ENCODE peak calls at places on chromosomes 11 and 22, in seven cellular contexts. A, T, J, V, K, Y and S are unnamed samples.

GRCh38 chr11:110173775-110174644 is 80.8 kb downstream of the ZC3H12C start:
- DNase-seq in A (peak), T (peak), J (peak), V (peak), K (peak), Y (peak), S (no peak)

GRCh38 chr11:60942207-60942606 is 9.8 kb downstream of the SLC15A3 start:
- DNase-seq in A (no peak), T (no peak), J (no peak), V (no peak), K (no peak), Y (no peak), S (no peak)

GRCh38 chr11:45102810-45103621 is 43.4 kb upstream of the PRDM11 start:
- DNase-seq in A (no peak), T (peak), J (peak), V (no peak), K (peak), Y (peak), S (peak)

GRCh38 chr11:7600205-7600775 is 73.0 kb downstream of the CYB5R2 start:
- DNase-seq in A (no peak), T (peak), J (peak), V (peak), K (peak), Y (no peak), S (no peak)

GRCh38 chr22:23249506-23250423 is 69.5 kb downstream of the BCR start:
- DNase-seq in A (no peak), T (no peak), J (peak), V (no peak), K (no peak), Y (peak), S (peak)

GRCh38 chr11:5605849-5606248 is 9.4 kb downstream of the TRIM6 start:
- DNase-seq in A (no peak), T (peak), J (peak), V (no peak), K (peak), Y (peak), S (no peak)

GRCh38 chr11:126359431-126360048 is 4.1 kb downstream of the ST3GAL4 start:
- DNase-seq in A (no peak), T (no peak), J (peak), V (no peak), K (peak), Y (no peak), S (peak)

GRCh38 chr22:37178350-37179125 is 9.5 kb downstream of the C1QTNF6 start:
- DNase-seq in A (peak), T (no peak), J (peak), V (peak), K (peak), Y (no peak), S (peak)

GRCh38 chr22:44577391-44578114 is 79.5 kb upstream of the RTL6 start:
- DNase-seq in A (peak), T (no peak), J (no peak), V (peak), K (no peak), Y (no peak), S (no peak)

GRCh38 chr11:127133061-127133460 is 132.5 kb upstream of the KIRREL3 start:
- DNase-seq in A (no peak), T (no peak), J (no peak), V (no peak), K (no peak), Y (no peak), S (no peak)

GRCh38 chr22:23098718-23099524 is 28.6 kb downstream of the GNAZ start:
- DNase-seq in A (peak), T (no peak), J (no peak), V (no peak), K (no peak), Y (no peak), S (no peak)

GRCh38 chr22:17774928-17775675 is 833 bp upstream of the BID start:
- DNase-seq in A (peak), T (no peak), J (peak), V (no peak), K (no peak), Y (no peak), S (peak)

GRCh38 chr22:49373801-49374226 is 453.9 kb downstream of the BRD1 start:
- DNase-seq in A (no peak), T (no peak), J (no peak), V (no peak), K (no peak), Y (no peak), S (peak)

GRCh38 chr11:80620867-80621266 is 1180.0 kb upstream of the TENM4 start:
- DNase-seq in A (no peak), T (no peak), J (no peak), V (no peak), K (no peak), Y (no peak), S (no peak)

GRCh38 chr11:46331653-46331984 is 15.6 kb upstream of the DGKZ start:
- DNase-seq in A (no peak), T (no peak), J (peak), V (no peak), K (no peak), Y (no peak), S (no peak)

GRCh38 chr11:46330887-46331652 is 16.2 kb upstream of the DGKZ start:
- DNase-seq in A (no peak), T (no peak), J (no peak), V (no peak), K (no peak), Y (no peak), S (no peak)

GRCh38 chr11:46332093-46332567 is 15.1 kb upstream of the DGKZ start:
- DNase-seq in A (no peak), T (no peak), J (peak), V (no peak), K (no peak), Y (no peak), S (no peak)

GRCh38 chr11:46332568-46333128 is 14.6 kb upstream of the DGKZ start:
- DNase-seq in A (no peak), T (no peak), J (no peak), V (peak), K (peak), Y (no peak), S (no peak)

GRCh38 chr11:46330154-46330886 is 16.9 kb upstream of the DGKZ start:
- DNase-seq in A (no peak), T (no peak), J (peak), V (no peak), K (no peak), Y (no peak), S (no peak)
- H3K4me3 ChIP-seq in A (no peak), T (no peak), J (no peak), V (no peak), K (no peak), Y (no peak), S (no peak)

DNA sequence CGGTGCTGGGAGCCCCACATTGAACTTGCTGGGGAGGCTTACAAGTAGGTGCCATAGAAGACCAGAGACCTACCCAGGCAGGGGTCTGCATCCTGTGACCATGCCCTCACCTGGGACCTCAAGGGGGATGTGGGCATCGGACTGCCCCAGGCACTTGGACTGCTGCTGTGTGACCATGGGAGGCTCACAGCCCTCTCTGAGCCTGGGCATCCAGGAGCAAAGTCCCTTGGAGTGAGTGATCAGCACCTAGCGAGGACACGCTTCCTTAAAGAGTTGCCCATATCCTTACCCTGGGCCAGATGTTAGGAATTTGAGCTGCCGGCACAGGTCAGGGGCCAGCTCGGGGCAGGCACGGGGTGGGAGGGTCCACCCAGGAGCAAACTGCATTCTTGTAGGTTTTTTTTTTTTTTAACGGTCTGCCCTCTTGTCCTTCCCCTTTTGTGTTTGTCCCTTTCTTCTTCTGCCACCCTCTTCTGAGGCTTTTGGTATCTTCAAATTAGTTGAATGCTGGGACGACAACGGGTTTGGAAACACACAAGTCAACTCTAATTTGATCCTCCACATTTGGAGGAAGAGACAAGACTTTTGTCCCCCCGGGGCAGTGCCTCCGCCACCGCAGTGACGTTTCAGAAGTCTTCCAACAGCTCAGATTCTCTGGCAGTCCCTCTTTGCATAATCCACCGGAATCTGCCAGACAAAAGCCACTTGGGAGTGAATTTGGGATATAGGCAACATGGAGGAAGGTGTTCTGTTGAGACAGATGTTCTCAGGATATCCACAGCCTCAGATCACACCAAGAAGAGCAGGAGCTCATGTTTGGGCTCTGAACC is 46.1 kb upstream of the LINC01488 start:
- DNase-seq in A (peak), T (no peak), J (peak), V (peak), K (no peak), Y (no peak), S (peak)
- H3K4me3 ChIP-seq in A (no peak), T (no peak), J (no peak), V (no peak), K (no peak), Y (no peak), S (no peak)

GRCh38 chr22:46575915-46576555 is 38.6 kb upstream of the CELSR1 start:
- DNase-seq in A (no peak), T (no peak), J (no peak), V (peak), K (no peak), Y (no peak), S (peak)

GRCh38 chr22:46578251-46578823 is 40.9 kb upstream of the CELSR1 start:
- DNase-seq in A (peak), T (no peak), J (peak), V (peak), K (no peak), Y (no peak), S (peak)

GRCh38 chr22:46577361-46578249 is 40.2 kb upstream of the CELSR1 start:
- DNase-seq in A (peak), T (no peak), J (peak), V (peak), K (peak), Y (no peak), S (peak)

GRCh38 chr22:46574993-46575914 is 37.8 kb upstream of the CELSR1 start:
- DNase-seq in A (peak), T (peak), J (peak), V (peak), K (no peak), Y (no peak), S (peak)

DNA sequence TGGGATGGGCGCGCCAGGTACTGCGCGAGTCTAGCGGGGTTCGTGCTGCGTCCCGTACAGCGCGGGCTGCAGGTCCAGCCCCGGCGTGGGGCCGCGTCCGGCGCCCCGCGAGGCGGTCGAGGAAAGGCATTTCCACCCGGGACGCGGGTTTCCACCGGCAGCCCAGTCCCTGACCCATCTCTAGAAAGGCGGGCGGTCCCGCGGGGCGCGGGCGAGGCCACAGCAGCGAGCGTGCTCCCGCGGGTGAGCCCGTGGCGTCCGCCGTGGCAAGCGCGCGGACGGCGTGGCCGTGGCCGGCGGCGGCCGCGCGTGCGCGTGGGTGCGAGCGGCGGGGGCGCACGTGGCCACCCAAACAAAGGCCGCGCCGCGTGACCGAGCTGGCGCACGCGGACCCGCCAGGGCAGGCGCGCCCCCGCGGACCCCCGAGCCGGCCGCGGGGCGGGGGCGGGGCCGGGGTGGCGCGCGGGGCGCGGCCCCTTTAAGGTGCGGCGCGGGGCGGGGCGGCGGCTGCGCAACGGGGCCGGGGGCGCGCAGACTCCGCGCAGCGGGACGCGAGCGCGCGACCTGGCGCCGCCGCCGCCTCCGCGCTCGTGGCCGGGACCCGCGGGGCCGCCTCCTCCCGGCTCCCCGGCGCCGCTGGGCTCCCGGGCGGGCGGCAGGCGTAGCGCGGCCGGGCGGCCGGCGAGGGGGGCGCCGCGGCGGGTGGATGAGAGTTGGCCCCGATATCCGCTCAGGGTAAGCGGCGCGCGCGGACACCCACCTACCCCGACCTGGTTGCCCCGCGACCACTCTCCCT is 39.3 kb upstream of the CELSR1 start:
- DNase-seq in A (peak), T (peak), J (peak), V (peak), K (peak), Y (peak), S (peak)
- H3K4me3 ChIP-seq in A (peak), T (peak), J (peak), V (peak), K (peak), Y (peak), S (peak)

DNA sequence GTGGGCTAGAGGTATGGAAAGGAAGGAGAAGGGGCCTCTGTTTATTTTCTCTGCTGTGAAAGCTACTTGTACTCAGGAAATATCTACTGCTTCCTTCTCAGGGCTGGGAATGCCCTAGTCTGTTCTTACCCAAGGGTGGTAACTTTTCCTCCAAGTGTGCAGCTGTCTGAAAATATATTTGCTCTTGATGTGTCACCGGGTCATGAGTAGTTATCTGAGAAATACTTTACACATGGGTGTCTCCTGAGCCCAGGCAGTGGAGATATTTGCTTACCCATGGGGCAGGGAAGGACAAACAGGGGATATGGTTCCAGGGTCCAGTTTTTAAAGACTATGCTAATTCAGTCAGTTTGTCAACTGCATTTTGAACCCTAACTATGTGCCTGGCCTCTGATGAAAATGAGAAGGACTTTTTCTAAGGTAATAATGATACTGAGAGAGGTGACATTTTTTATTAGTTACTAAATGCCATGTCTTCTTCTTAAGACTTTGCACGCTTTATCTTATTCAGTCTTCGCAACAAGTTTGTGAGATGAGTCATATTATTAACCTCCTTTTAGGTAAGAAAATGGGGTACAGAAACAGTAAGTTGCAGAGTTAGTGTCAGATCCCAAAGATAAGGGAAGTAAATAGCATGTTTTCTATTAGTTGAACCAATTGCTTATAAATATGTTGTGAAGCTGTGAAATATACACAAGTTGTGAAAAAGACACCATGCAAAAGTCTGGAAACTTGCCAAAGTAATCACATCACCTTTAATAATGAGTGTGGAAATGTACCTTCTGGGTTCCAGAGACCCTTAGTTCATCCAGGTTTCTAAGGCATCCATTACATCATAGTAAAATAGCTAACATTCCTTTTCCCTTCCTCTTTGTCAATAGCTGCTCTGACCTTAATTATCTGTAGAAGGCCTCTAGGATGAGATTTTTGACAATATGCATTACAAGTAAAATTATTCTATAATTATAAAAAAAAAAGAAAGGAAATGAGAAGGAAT is 22.8 kb downstream of the SYTL2 start:
- DNase-seq in A (no peak), T (peak), J (no peak), V (no peak), K (no peak), Y (no peak), S (no peak)
- H3K4me3 ChIP-seq in A (no peak), T (peak), J (no peak), V (no peak), K (no peak), Y (no peak), S (no peak)

DNA sequence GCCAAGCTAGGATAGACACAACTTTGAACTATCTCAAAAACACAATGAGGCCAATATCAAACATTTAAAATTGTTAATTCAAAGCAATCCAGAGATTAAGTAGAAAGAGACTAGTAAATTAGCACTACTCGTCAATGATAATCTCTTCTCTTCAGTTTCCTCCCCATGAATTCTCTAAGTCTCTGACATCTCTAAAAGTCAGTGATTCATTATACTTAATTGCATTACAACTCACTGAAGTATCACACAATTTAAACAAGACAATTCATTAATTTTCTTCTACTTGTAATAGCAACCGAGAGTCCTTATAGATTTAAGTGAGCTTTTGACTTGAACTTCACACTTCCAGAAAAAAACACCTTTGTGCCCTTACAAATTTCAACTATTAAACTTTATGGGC is 4.3 kb downstream of the DDX6 start:
- DNase-seq in A (no peak), T (no peak), J (no peak), V (no peak), K (no peak), Y (no peak), S (no peak)
- H3K4me3 ChIP-seq in A (no peak), T (peak), J (no peak), V (peak), K (no peak), Y (peak), S (peak)

DNA sequence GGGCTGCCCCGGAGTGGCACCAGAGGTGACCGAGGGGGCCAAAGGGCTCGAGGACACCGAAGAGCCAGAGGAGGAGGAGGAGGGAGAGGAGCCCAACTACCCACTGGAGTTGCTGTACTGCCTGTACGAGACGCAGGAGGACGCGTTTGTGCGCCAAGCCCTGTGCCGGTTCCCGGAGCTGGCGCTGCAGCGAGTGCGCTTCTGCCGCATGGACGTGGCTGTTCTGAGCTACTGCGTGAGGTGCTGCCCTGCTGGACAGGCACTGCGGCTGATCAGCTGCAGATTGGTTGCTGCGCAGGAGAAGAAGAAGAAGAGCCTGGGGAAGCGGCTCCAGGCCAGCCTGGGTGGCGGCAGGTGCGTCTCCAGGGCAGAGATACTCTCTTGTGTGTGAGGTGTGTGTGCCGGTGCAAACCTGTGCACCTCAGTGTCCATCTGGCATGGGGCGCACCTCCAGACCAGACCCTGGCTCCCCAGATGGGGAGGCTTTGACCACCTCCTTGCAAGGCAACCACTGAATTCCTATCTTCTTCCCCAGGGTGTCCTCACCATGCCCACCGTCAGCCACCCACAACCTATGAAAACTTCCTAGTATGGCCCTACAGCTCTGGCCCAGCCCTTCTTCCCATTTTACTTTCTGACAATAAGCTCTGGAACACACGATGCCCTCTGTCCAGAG is 3.4 kb downstream of the NLRP6 start:
- DNase-seq in A (peak), T (no peak), J (peak), V (no peak), K (no peak), Y (no peak), S (peak)
- H3K4me3 ChIP-seq in A (peak), T (no peak), J (no peak), V (peak), K (no peak), Y (no peak), S (peak)

GRCh38 chr11:27467181-27467913 is 5.2 kb downstream of the LGR4 start:
- DNase-seq in A (no peak), T (no peak), J (no peak), V (no peak), K (no peak), Y (no peak), S (no peak)

GRCh38 chr11:27465629-27466028 is 7.0 kb downstream of the LGR4 start:
- DNase-seq in A (no peak), T (no peak), J (no peak), V (no peak), K (no peak), Y (no peak), S (no peak)

GRCh38 chr11:27462543-27462942 is 10.0 kb downstream of the LGR4 start:
- DNase-seq in A (no peak), T (peak), J (no peak), V (no peak), K (no peak), Y (no peak), S (no peak)

GRCh38 chr11:27466363-27466762 is 6.2 kb downstream of the LGR4 start:
- DNase-seq in A (no peak), T (no peak), J (no peak), V (no peak), K (no peak), Y (no peak), S (no peak)

GRCh38 chr11:27464155-27464759 is 8.3 kb downstream of the LGR4 start:
- DNase-seq in A (no peak), T (peak), J (no peak), V (no peak), K (peak), Y (no peak), S (no peak)
- H3K4me3 ChIP-seq in A (no peak), T (peak), J (no peak), V (no peak), K (no peak), Y (no peak), S (peak)

DNA sequence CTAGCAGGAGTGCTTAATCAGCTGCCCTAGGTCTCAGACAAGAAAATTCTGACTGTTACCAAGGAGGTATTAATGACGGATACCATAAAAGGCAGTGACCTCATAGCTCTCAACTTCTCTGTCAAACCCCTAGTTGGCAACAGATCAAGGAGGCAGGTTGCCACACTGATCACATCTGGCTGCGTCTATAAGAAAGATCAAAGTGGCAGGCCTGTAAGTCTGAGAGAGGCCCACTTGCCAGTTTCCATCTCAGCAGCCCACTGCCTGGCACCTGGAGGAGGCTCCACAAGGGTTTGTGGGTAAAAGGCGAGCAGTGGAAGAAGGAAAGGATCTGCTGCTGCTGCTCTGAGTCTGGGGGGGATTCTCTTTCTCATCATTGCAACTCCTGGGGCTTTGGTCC is 239.6 kb upstream of the MPPED2 start:
- DNase-seq in A (no peak), T (no peak), J (no peak), V (no peak), K (no peak), Y (no peak), S (no peak)
- H3K4me3 ChIP-seq in A (no peak), T (no peak), J (no peak), V (no peak), K (no peak), Y (no peak), S (no peak)